ENCODE peak calls at places on chromosomes 5 and 9, in five cellular contexts. One of them, this sample, is unnamed.

GRCh38 chr9:121770415-121771273 is 119.2 kb downstream of the DAB2IP start:
- DNase-seq in tibial artery: no peak
- DNase-seq in heart left ventricle: peak; percentile 9
- DNase-seq in epithelial cell of esophagus: peak; percentile 27
- DNase-seq in body of pancreas: no peak
- DNase-seq in this sample: no peak

GRCh38 chr5:57889558-57889957 is 406.9 kb upstream of the ACTBL2 start:
- DNase-seq in heart left ventricle: no peak
- DNase-seq in body of pancreas: peak; percentile 50
- DNase-seq in epithelial cell of esophagus: peak; percentile 96
- DNase-seq in tibial artery: no peak
- DNase-seq in this sample: peak; percentile 82

GRCh38 chr5:94402096-94402495 is 216.3 kb downstream of the KIAA0825 start:
- DNase-seq in body of pancreas: no peak
- DNase-seq in tibial artery: no peak
- DNase-seq in epithelial cell of esophagus: no peak
- DNase-seq in heart left ventricle: no peak
- DNase-seq in this sample: no peak

GRCh38 chr9:87874320-87874655 is 8.4 kb upstream of the SPATA31E1 start:
- DNase-seq in epithelial cell of esophagus: no peak
- DNase-seq in heart left ventricle: no peak
- DNase-seq in body of pancreas: no peak
- DNase-seq in tibial artery: no peak
- DNase-seq in this sample: no peak

GRCh38 chr5:98365126-98365525 is 408.3 kb upstream of the RGMB start:
- DNase-seq in epithelial cell of esophagus: no peak
- DNase-seq in heart left ventricle: no peak
- DNase-seq in body of pancreas: no peak
- DNase-seq in tibial artery: no peak
- DNase-seq in this sample: no peak

GRCh38 chr5:10712574-10713366 is 48.3 kb downstream of the DAP start:
- DNase-seq in epithelial cell of esophagus: no peak
- DNase-seq in tibial artery: no peak
- DNase-seq in body of pancreas: no peak
- DNase-seq in heart left ventricle: no peak
- DNase-seq in this sample: no peak

GRCh38 chr5:166341708-166342329 is 1949.6 kb upstream of the WWC1 start:
- DNase-seq in heart left ventricle: no peak
- DNase-seq in body of pancreas: no peak
- DNase-seq in tibial artery: no peak
- DNase-seq in epithelial cell of esophagus: no peak
- DNase-seq in this sample: no peak

GRCh38 chr9:79883073-79883645 is 311.4 kb downstream of the TLE4 start:
- DNase-seq in tibial artery: no peak
- DNase-seq in heart left ventricle: no peak
- DNase-seq in body of pancreas: no peak
- DNase-seq in epithelial cell of esophagus: no peak
- DNase-seq in this sample: no peak

GRCh38 chr5:171661146-171661545 is 124.5 kb upstream of the SMIM23 start:
- DNase-seq in body of pancreas: no peak
- DNase-seq in tibial artery: no peak
- DNase-seq in epithelial cell of esophagus: no peak
- DNase-seq in heart left ventricle: no peak
- DNase-seq in this sample: peak; percentile 81

GRCh38 chr9:136786451-136786850 is 4.7 kb upstream of the TMEM141 start:
- DNase-seq in body of pancreas: peak; percentile 1
- DNase-seq in epithelial cell of esophagus: no peak
- DNase-seq in heart left ventricle: no peak
- DNase-seq in tibial artery: no peak
- DNase-seq in this sample: no peak

GRCh38 chr5:80083115-80083890 is 48.2 kb downstream of the THBS4 start:
- DNase-seq in body of pancreas: peak; percentile 20
- DNase-seq in epithelial cell of esophagus: peak; percentile 75
- DNase-seq in tibial artery: no peak
- DNase-seq in heart left ventricle: no peak
- DNase-seq in this sample: peak; percentile 79

GRCh38 chr5:56088967-56089829 is 94.4 kb upstream of the IL6ST start:
- DNase-seq in body of pancreas: no peak
- DNase-seq in heart left ventricle: no peak
- DNase-seq in tibial artery: no peak
- DNase-seq in epithelial cell of esophagus: peak; percentile 64
- DNase-seq in this sample: peak; percentile 75

GRCh38 chr5:90563161-90563560 is 4.6 kb downstream of the ADGRV1 start:
- DNase-seq in epithelial cell of esophagus: no peak
- DNase-seq in body of pancreas: no peak
- DNase-seq in tibial artery: no peak
- DNase-seq in heart left ventricle: no peak
- DNase-seq in this sample: no peak

GRCh38 chr9:130927995-130928900 is 10.8 kb downstream of the FIBCD1 start:
- DNase-seq in body of pancreas: peak; percentile 75
- DNase-seq in tibial artery: no peak
- DNase-seq in heart left ventricle: peak; percentile 60
- DNase-seq in epithelial cell of esophagus: peak; percentile 88
- DNase-seq in this sample: peak; percentile 42

GRCh38 chr9:83936523-83936922 is 15.3 kb upstream of the KIF27 start:
- DNase-seq in tibial artery: no peak
- DNase-seq in body of pancreas: no peak
- DNase-seq in epithelial cell of esophagus: no peak
- DNase-seq in heart left ventricle: no peak
- DNase-seq in this sample: peak; percentile 19

GRCh38 chr5:34673463-34674125 is 17.5 kb downstream of the RAI14 start:
- DNase-seq in body of pancreas: no peak
- DNase-seq in epithelial cell of esophagus: peak; percentile 24
- DNase-seq in tibial artery: no peak
- DNase-seq in heart left ventricle: no peak
- DNase-seq in this sample: no peak

GRCh38 chr9:113857875-113858274 is 18.2 kb upstream of the ZNF618 start:
- DNase-seq in epithelial cell of esophagus: no peak
- DNase-seq in tibial artery: peak; percentile 31
- DNase-seq in heart left ventricle: no peak
- DNase-seq in body of pancreas: peak; percentile 40
- DNase-seq in this sample: no peak

GRCh38 chr5:149759986-149760699 is 30.0 kb downstream of the PPARGC1B start:
- DNase-seq in epithelial cell of esophagus: no peak
- DNase-seq in tibial artery: no peak
- DNase-seq in body of pancreas: no peak
- DNase-seq in heart left ventricle: peak; percentile 61
- DNase-seq in this sample: no peak
- TF ChIP-seq CTCF in epithelial cell of esophagus: no peak
- TF ChIP-seq CTCF in tibial artery: no peak
- TF ChIP-seq CTCF in body of pancreas: no peak
- TF ChIP-seq CTCF in heart left ventricle: peak; percentile 36
- TF ChIP-seq CTCF in this sample: peak; percentile 35

GRCh38 chr5:139392324-139392677 is 2.6 kb upstream of the MZB1 start:
- DNase-seq in tibial artery: no peak
- DNase-seq in epithelial cell of esophagus: no peak
- DNase-seq in body of pancreas: no peak
- DNase-seq in heart left ventricle: no peak
- DNase-seq in this sample: no peak
- H3K4me3 ChIP-seq in tibial artery: peak overlapping the region; percentile 49
- H3K4me3 ChIP-seq in epithelial cell of esophagus: peak overlapping the region; percentile 29
- H3K4me3 ChIP-seq in body of pancreas: no peak overlapping the region
- H3K4me3 ChIP-seq in heart left ventricle: peak overlapping the region; percentile 68
- H3K4me3 ChIP-seq in this sample: peak overlapping the region; percentile 59

GRCh38 chr9:106025449-106025848 is 331.1 kb downstream of the TMEM38B start:
- DNase-seq in body of pancreas: no peak
- DNase-seq in heart left ventricle: peak; percentile 86
- DNase-seq in tibial artery: no peak
- DNase-seq in epithelial cell of esophagus: peak; percentile 23
- DNase-seq in this sample: no peak
- TF ChIP-seq CTCF in body of pancreas: no peak
- TF ChIP-seq CTCF in heart left ventricle: no peak
- TF ChIP-seq CTCF in tibial artery: no peak
- TF ChIP-seq CTCF in epithelial cell of esophagus: no peak
- TF ChIP-seq CTCF in this sample: no peak

GRCh38 chr5:16508730-16509531 is 43.3 kb upstream of the ZNF622 start:
- DNase-seq in epithelial cell of esophagus: peak; percentile 81
- DNase-seq in body of pancreas: peak; percentile 95
- DNase-seq in heart left ventricle: peak; percentile 89
- DNase-seq in tibial artery: peak; percentile 57
- DNase-seq in this sample: no peak
- H3K4me3 ChIP-seq in epithelial cell of esophagus: no peak overlapping the region
- H3K4me3 ChIP-seq in body of pancreas: no peak overlapping the region
- H3K4me3 ChIP-seq in heart left ventricle: peak overlapping the region; percentile 56
- H3K4me3 ChIP-seq in tibial artery: peak overlapping the region; percentile 34
- H3K4me3 ChIP-seq in this sample: no peak overlapping the region

GRCh38 chr5:97164846-97165245 is 18.2 kb downstream of the RIOK2 start:
- DNase-seq in epithelial cell of esophagus: peak; percentile 64
- DNase-seq in body of pancreas: no peak
- DNase-seq in heart left ventricle: no peak
- DNase-seq in tibial artery: no peak
- DNase-seq in this sample: peak; percentile 33

GRCh38 chr5:97163790-97164285 is 19.2 kb downstream of the RIOK2 start:
- DNase-seq in body of pancreas: no peak
- DNase-seq in epithelial cell of esophagus: no peak
- DNase-seq in heart left ventricle: no peak
- DNase-seq in tibial artery: no peak
- DNase-seq in this sample: no peak

GRCh38 chr5:97162045-97162444 is 19.6 kb upstream of the LIX1 start:
- DNase-seq in epithelial cell of esophagus: peak; percentile 87
- DNase-seq in tibial artery: peak; percentile 48
- DNase-seq in body of pancreas: peak; percentile 66
- DNase-seq in heart left ventricle: peak; percentile 33
- DNase-seq in this sample: peak; percentile 91

GRCh38 chr5:97165726-97166125 is 17.3 kb downstream of the RIOK2 start:
- DNase-seq in body of pancreas: no peak
- DNase-seq in epithelial cell of esophagus: no peak
- DNase-seq in tibial artery: no peak
- DNase-seq in heart left ventricle: no peak
- DNase-seq in this sample: no peak

DNA sequence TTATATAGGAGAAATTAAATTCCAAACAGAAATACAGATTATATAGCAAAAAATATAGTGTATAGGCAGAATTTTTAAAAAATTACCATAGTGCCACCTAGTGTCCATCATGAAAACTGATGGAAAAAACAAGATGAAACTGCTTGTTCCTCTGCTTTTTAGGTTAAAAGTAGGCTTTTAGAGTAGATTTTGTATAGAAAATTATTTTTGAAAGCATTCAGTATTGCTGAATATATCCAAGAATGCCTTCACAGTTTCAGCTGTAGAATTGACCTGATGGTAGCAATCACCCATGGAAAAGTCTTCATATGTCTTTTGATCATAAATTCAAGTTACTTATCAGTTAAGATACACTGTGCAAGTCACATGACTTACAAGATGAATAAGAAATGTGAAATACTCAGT is 19.7 kb downstream of the RIOK2 start:
- DNase-seq in body of pancreas: no peak
- DNase-seq in epithelial cell of esophagus: peak; percentile 5
- DNase-seq in tibial artery: no peak
- DNase-seq in heart left ventricle: no peak
- DNase-seq in this sample: peak; percentile 49
- TF ChIP-seq CTCF in body of pancreas: peak; percentile 40
- TF ChIP-seq CTCF in epithelial cell of esophagus: peak; percentile 38
- TF ChIP-seq CTCF in tibial artery: peak; percentile 52
- TF ChIP-seq CTCF in heart left ventricle: peak; percentile 70
- TF ChIP-seq CTCF in this sample: peak; percentile 53

GRCh38 chr5:177362871-177363507 is 5.3 kb downstream of the RGS14 start:
- DNase-seq in body of pancreas: peak; percentile 79
- DNase-seq in tibial artery: peak; percentile 37
- DNase-seq in heart left ventricle: peak; percentile 54
- DNase-seq in epithelial cell of esophagus: peak; percentile 66
- DNase-seq in this sample: no peak
- H3K4me3 ChIP-seq in body of pancreas: peak overlapping the region; percentile 25
- H3K4me3 ChIP-seq in tibial artery: peak overlapping the region; percentile 54
- H3K4me3 ChIP-seq in heart left ventricle: peak overlapping the region; percentile 34
- H3K4me3 ChIP-seq in epithelial cell of esophagus: peak overlapping the region; percentile 54
- H3K4me3 ChIP-seq in this sample: peak overlapping the region; percentile 56

GRCh38 chr5:172733179-172733973 is 37.6 kb downstream of the DUSP1 start:
- DNase-seq in epithelial cell of esophagus: peak; percentile 99
- DNase-seq in body of pancreas: peak; percentile 80
- DNase-seq in heart left ventricle: peak; percentile 89
- DNase-seq in tibial artery: peak; percentile 95
- DNase-seq in this sample: peak; percentile 99
- TF ChIP-seq CTCF in epithelial cell of esophagus: peak; percentile 9
- TF ChIP-seq CTCF in body of pancreas: no peak
- TF ChIP-seq CTCF in heart left ventricle: no peak
- TF ChIP-seq CTCF in tibial artery: no peak
- TF ChIP-seq CTCF in this sample: no peak

GRCh38 chr5:180591249-180591887 is at the start of gene SCGB3A1:
- DNase-seq in epithelial cell of esophagus: no peak
- DNase-seq in tibial artery: no peak
- DNase-seq in body of pancreas: no peak
- DNase-seq in heart left ventricle: no peak
- DNase-seq in this sample: no peak
- H3K4me3 ChIP-seq in epithelial cell of esophagus: no peak within 1 kb of the TSS
- H3K4me3 ChIP-seq in tibial artery: peak within 1 kb of the TSS; percentile 20
- H3K4me3 ChIP-seq in body of pancreas: no peak within 1 kb of the TSS
- H3K4me3 ChIP-seq in heart left ventricle: peak within 1 kb of the TSS; percentile 35
- H3K4me3 ChIP-seq in this sample: no peak within 1 kb of the TSS

DNA sequence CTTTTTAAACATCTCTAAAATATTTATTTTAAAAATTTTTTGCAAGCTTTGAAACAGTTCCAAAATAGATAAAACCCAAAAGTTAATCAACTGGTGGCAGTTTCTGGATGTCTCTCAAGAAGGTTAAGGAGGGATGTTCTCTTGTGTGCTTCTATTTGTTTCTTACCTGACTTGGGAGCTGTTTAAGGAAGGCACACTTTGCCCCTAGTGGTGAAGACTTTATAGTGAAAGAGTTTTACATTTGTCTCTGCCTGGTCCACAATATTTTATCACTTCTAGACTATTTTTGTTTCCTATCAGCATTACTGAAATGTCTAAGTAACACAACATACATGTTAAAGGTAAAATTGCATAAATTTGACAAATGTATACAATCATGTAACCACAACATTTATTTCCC is 552.8 kb downstream of the SEMA5A start:
- DNase-seq in epithelial cell of esophagus: peak; percentile 47
- DNase-seq in heart left ventricle: no peak
- DNase-seq in body of pancreas: no peak
- DNase-seq in tibial artery: no peak
- DNase-seq in this sample: peak; percentile 57
- TF ChIP-seq CTCF in epithelial cell of esophagus: peak; percentile 65
- TF ChIP-seq CTCF in heart left ventricle: no peak
- TF ChIP-seq CTCF in body of pancreas: peak; percentile 13
- TF ChIP-seq CTCF in tibial artery: no peak
- TF ChIP-seq CTCF in this sample: peak; percentile 70

DNA sequence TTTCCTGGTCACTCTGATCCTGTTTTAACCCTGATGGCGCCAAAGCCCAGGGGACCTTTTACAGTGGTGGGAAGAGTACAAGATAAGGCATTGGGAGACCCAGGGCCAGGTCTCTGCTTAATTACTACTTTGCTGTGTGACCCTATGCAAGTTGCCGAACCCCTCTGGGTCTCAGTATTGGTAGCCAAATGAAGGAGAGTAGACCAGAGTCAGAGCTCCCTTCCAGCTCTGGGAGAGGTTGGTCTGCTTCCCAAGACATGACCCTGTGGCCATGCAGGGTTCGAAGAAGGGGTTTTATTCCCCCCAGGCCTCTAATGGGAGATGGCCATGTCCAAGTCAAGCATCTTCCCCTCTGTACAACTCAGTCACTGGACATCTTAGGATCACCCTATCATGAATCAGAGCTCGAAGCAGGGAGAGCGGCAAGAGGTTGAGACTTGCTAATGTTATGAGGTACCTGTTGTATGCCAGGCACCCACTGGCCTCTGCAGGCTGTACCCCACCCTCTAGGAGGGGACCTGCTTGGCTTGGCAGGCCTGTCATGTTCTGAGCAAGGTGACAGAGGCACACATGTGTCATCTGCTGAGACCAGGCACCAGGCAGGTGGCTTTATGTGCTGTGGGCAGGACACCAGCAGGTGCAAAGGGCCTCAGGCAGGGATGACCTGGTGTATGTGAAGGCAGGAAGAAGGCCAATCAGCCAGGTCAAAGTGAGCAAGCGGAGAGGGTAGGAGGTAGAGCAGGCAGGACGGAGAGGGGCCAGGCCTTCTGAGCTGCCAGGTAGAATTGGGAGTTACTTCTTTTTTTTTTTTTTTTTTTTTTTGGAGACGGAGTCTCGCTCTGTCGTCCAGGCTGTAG is 60.5 kb upstream of the RPL26L1 start:
- DNase-seq in body of pancreas: no peak
- DNase-seq in epithelial cell of esophagus: no peak
- DNase-seq in heart left ventricle: no peak
- DNase-seq in tibial artery: no peak
- DNase-seq in this sample: no peak
- H3K4me3 ChIP-seq in body of pancreas: no peak overlapping the region
- H3K4me3 ChIP-seq in epithelial cell of esophagus: no peak overlapping the region
- H3K4me3 ChIP-seq in heart left ventricle: no peak overlapping the region
- H3K4me3 ChIP-seq in tibial artery: no peak overlapping the region
- H3K4me3 ChIP-seq in this sample: no peak overlapping the region

This sample was measured in choroid plexus epithelial cell.